ENCODE peak calls at places on chromosomes 4 and X, in six cellular contexts. One of them, this sample, is unnamed.

GRCh38 chr4:88275516-88275915 is 8.8 kb downstream of the PPM1K start:
- DNase-seq in nephron progenitor cell: no peak
- DNase-seq in CD4-positive, alpha-beta memory T cell: no peak
- DNase-seq in stimulated activated CD4-positive, alpha-beta T cell treated with anti-CD3 and anti-CD28 coated beads, Interleukin-12 subunit alpha, Interleukin-12 subunit beta, amount 100 ng/mL, for 4 hours: no peak
- DNase-seq in mucosa of gallbladder: no peak
- DNase-seq in MV-4-11: peak
- DNase-seq in this sample: no peak

GRCh38 chr4:2248821-2249261 is 6.9 kb upstream of the HAUS3 start:
- DNase-seq in stimulated activated CD4-positive, alpha-beta T cell treated with anti-CD3 and anti-CD28 coated beads, Interleukin-12 subunit alpha, Interleukin-12 subunit beta, amount 100 ng/mL, for 4 hours: no peak
- DNase-seq in nephron progenitor cell: peak
- DNase-seq in MV-4-11: no peak
- DNase-seq in mucosa of gallbladder: no peak
- DNase-seq in CD4-positive, alpha-beta memory T cell: no peak
- DNase-seq in this sample: no peak

GRCh38 chrX:102651242-102651967 is at the start of gene GPRASP1:
- DNase-seq in stimulated activated CD4-positive, alpha-beta T cell treated with anti-CD3 and anti-CD28 coated beads, Interleukin-12 subunit alpha, Interleukin-12 subunit beta, amount 100 ng/mL, for 4 hours: peak
- DNase-seq in MV-4-11: no peak
- DNase-seq in mucosa of gallbladder: peak
- DNase-seq in nephron progenitor cell: peak
- DNase-seq in CD4-positive, alpha-beta memory T cell: peak
- DNase-seq in this sample: no peak

GRCh38 chr4:168564024-168564423 is 67.2 kb downstream of the PALLD start:
- DNase-seq in mucosa of gallbladder: no peak
- DNase-seq in CD4-positive, alpha-beta memory T cell: no peak
- DNase-seq in nephron progenitor cell: no peak
- DNase-seq in stimulated activated CD4-positive, alpha-beta T cell treated with anti-CD3 and anti-CD28 coated beads, Interleukin-12 subunit alpha, Interleukin-12 subunit beta, amount 100 ng/mL, for 4 hours: no peak
- DNase-seq in MV-4-11: no peak
- DNase-seq in this sample: no peak

GRCh38 chrX:112642349-112642748 is 37.4 kb downstream of the LHFPL1 start:
- DNase-seq in mucosa of gallbladder: peak
- DNase-seq in CD4-positive, alpha-beta memory T cell: no peak
- DNase-seq in nephron progenitor cell: peak
- DNase-seq in MV-4-11: peak
- DNase-seq in stimulated activated CD4-positive, alpha-beta T cell treated with anti-CD3 and anti-CD28 coated beads, Interleukin-12 subunit alpha, Interleukin-12 subunit beta, amount 100 ng/mL, for 4 hours: no peak
- DNase-seq in this sample: peak

GRCh38 chrX:38627683-38628082 is 66.3 kb downstream of the TSPAN7 start:
- DNase-seq in nephron progenitor cell: no peak
- DNase-seq in stimulated activated CD4-positive, alpha-beta T cell treated with anti-CD3 and anti-CD28 coated beads, Interleukin-12 subunit alpha, Interleukin-12 subunit beta, amount 100 ng/mL, for 4 hours: no peak
- DNase-seq in CD4-positive, alpha-beta memory T cell: no peak
- DNase-seq in mucosa of gallbladder: no peak
- DNase-seq in MV-4-11: peak
- DNase-seq in this sample: peak

GRCh38 chr4:105551968-105552746 is at the start of gene ARHGEF38:
- DNase-seq in mucosa of gallbladder: peak
- DNase-seq in nephron progenitor cell: no peak
- DNase-seq in CD4-positive, alpha-beta memory T cell: no peak
- DNase-seq in MV-4-11: no peak
- DNase-seq in stimulated activated CD4-positive, alpha-beta T cell treated with anti-CD3 and anti-CD28 coated beads, Interleukin-12 subunit alpha, Interleukin-12 subunit beta, amount 100 ng/mL, for 4 hours: no peak
- DNase-seq in this sample: no peak

GRCh38 chr4:122003335-122003734 is 51.5 kb upstream of the TRPC3 start:
- DNase-seq in mucosa of gallbladder: no peak
- DNase-seq in nephron progenitor cell: peak
- DNase-seq in CD4-positive, alpha-beta memory T cell: no peak
- DNase-seq in MV-4-11: peak
- DNase-seq in stimulated activated CD4-positive, alpha-beta T cell treated with anti-CD3 and anti-CD28 coated beads, Interleukin-12 subunit alpha, Interleukin-12 subunit beta, amount 100 ng/mL, for 4 hours: peak
- DNase-seq in this sample: peak

GRCh38 chr4:31645211-31645610 is 925.0 kb downstream of the PCDH7 start:
- DNase-seq in MV-4-11: peak
- DNase-seq in CD4-positive, alpha-beta memory T cell: no peak
- DNase-seq in stimulated activated CD4-positive, alpha-beta T cell treated with anti-CD3 and anti-CD28 coated beads, Interleukin-12 subunit alpha, Interleukin-12 subunit beta, amount 100 ng/mL, for 4 hours: no peak
- DNase-seq in mucosa of gallbladder: no peak
- DNase-seq in nephron progenitor cell: no peak
- DNase-seq in this sample: no peak

GRCh38 chrX:130009658-130010223 is 27.3 kb downstream of the BCORL1 start:
- DNase-seq in stimulated activated CD4-positive, alpha-beta T cell treated with anti-CD3 and anti-CD28 coated beads, Interleukin-12 subunit alpha, Interleukin-12 subunit beta, amount 100 ng/mL, for 4 hours: no peak
- DNase-seq in CD4-positive, alpha-beta memory T cell: no peak
- DNase-seq in mucosa of gallbladder: no peak
- DNase-seq in nephron progenitor cell: no peak
- DNase-seq in MV-4-11: no peak
- DNase-seq in this sample: no peak

GRCh38 chrX:16870861-16871584 is 861 bp upstream of the RBBP7 start:
- DNase-seq in nephron progenitor cell: peak
- DNase-seq in stimulated activated CD4-positive, alpha-beta T cell treated with anti-CD3 and anti-CD28 coated beads, Interleukin-12 subunit alpha, Interleukin-12 subunit beta, amount 100 ng/mL, for 4 hours: no peak
- DNase-seq in CD4-positive, alpha-beta memory T cell: peak
- DNase-seq in mucosa of gallbladder: peak
- DNase-seq in MV-4-11: no peak
- DNase-seq in this sample: peak

GRCh38 chrX:151151668-151152267 is 24.6 kb upstream of the GPR50 start:
- DNase-seq in stimulated activated CD4-positive, alpha-beta T cell treated with anti-CD3 and anti-CD28 coated beads, Interleukin-12 subunit alpha, Interleukin-12 subunit beta, amount 100 ng/mL, for 4 hours: peak
- DNase-seq in mucosa of gallbladder: peak
- DNase-seq in nephron progenitor cell: peak
- DNase-seq in MV-4-11: peak
- DNase-seq in CD4-positive, alpha-beta memory T cell: peak
- DNase-seq in this sample: peak

GRCh38 chr4:173527103-173527876 is 2.7 kb downstream of the HAND2 start:
- DNase-seq in mucosa of gallbladder: no peak
- DNase-seq in CD4-positive, alpha-beta memory T cell: no peak
- DNase-seq in nephron progenitor cell: peak
- DNase-seq in stimulated activated CD4-positive, alpha-beta T cell treated with anti-CD3 and anti-CD28 coated beads, Interleukin-12 subunit alpha, Interleukin-12 subunit beta, amount 100 ng/mL, for 4 hours: no peak
- DNase-seq in MV-4-11: no peak
- DNase-seq in this sample: no peak

GRCh38 chrX:133337250-133337649 is 78.0 kb downstream of the GPC4 start:
- DNase-seq in CD4-positive, alpha-beta memory T cell: no peak
- DNase-seq in nephron progenitor cell: no peak
- DNase-seq in mucosa of gallbladder: peak
- DNase-seq in stimulated activated CD4-positive, alpha-beta T cell treated with anti-CD3 and anti-CD28 coated beads, Interleukin-12 subunit alpha, Interleukin-12 subunit beta, amount 100 ng/mL, for 4 hours: no peak
- DNase-seq in MV-4-11: no peak
- DNase-seq in this sample: no peak

GRCh38 chr4:104571341-104571740 is 76.6 kb upstream of the CXXC4 start:
- DNase-seq in mucosa of gallbladder: no peak
- DNase-seq in CD4-positive, alpha-beta memory T cell: no peak
- DNase-seq in nephron progenitor cell: no peak
- DNase-seq in MV-4-11: no peak
- DNase-seq in stimulated activated CD4-positive, alpha-beta T cell treated with anti-CD3 and anti-CD28 coated beads, Interleukin-12 subunit alpha, Interleukin-12 subunit beta, amount 100 ng/mL, for 4 hours: no peak
- DNase-seq in this sample: no peak

GRCh38 chr4:168880087-168880675 is 129.9 kb downstream of the CBR4 start:
- DNase-seq in nephron progenitor cell: no peak
- DNase-seq in CD4-positive, alpha-beta memory T cell: no peak
- DNase-seq in stimulated activated CD4-positive, alpha-beta T cell treated with anti-CD3 and anti-CD28 coated beads, Interleukin-12 subunit alpha, Interleukin-12 subunit beta, amount 100 ng/mL, for 4 hours: no peak
- DNase-seq in MV-4-11: no peak
- DNase-seq in mucosa of gallbladder: no peak
- DNase-seq in this sample: no peak

GRCh38 chrX:115388879-115389278 is 99.4 kb downstream of the LUZP4 start:
- DNase-seq in CD4-positive, alpha-beta memory T cell: no peak
- DNase-seq in nephron progenitor cell: no peak
- DNase-seq in stimulated activated CD4-positive, alpha-beta T cell treated with anti-CD3 and anti-CD28 coated beads, Interleukin-12 subunit alpha, Interleukin-12 subunit beta, amount 100 ng/mL, for 4 hours: no peak
- DNase-seq in MV-4-11: no peak
- DNase-seq in mucosa of gallbladder: no peak
- DNase-seq in this sample: no peak

This sample was measured in HEK293T.